ENCODE peak calls at places on chromosomes 3 and 15, in five cellular contexts. U is caudate nucleus, N is Kasumi-1, J is WTC11, S is kidney tubule cell. C is an unnamed sample.
A peak's percentile ranks its signal among the peaks of the same experiment; 100 is the strongest.

GRCh38 chr15:51390239-51390931 is 48.9 kb downstream of the GLDN start:
- DNase-seq in S (no peak), N (no peak), J (no peak), U (no peak), C (no peak)

GRCh38 chr3:122555275-122556071 is 8.6 kb downstream of the PARP9 start:
- DNase-seq in J (no peak), U (no peak), S (peak; percentile 71), N (no peak), C (no peak)

GRCh38 chr15:48076454-48076853 is 44.3 kb upstream of the SLC24A5 start:
- DNase-seq in N (no peak), U (no peak), J (no peak), S (no peak), C (no peak)

GRCh38 chr3:55434789-55435188 is 52.3 kb downstream of the WNT5A start:
- DNase-seq in J (peak; percentile 48), S (peak; percentile 42), U (no peak), N (peak; percentile 3), C (no peak)

GRCh38 chr3:189947948-189948723 is 172.6 kb downstream of the P3H2 start:
- DNase-seq in J (no peak), U (no peak), S (peak; percentile 64), N (peak; percentile 54), C (no peak)

GRCh38 chr3:195123196-195123805 is 147.7 kb downstream of the XXYLT1 start:
- DNase-seq in U (no peak), J (peak; percentile 45), N (no peak), S (no peak), C (no peak)

GRCh38 chr3:69389520-69390248 is 3.8 kb upstream of the FRMD4B start:
- DNase-seq in S (no peak), U (no peak), N (peak; percentile 11), J (no peak), C (no peak)

GRCh38 chr15:69523010-69524001 is 70.7 kb downstream of the RPLP1 start:
- DNase-seq in U (peak; percentile 56), N (peak; percentile 59), J (peak; percentile 92), S (peak; percentile 73), C (peak; percentile 86)

GRCh38 chr3:44339990-44340389 is 1.4 kb downstream of the TCAIM start:
- DNase-seq in J (no peak), S (no peak), U (no peak), N (peak; percentile 43), C (no peak)

GRCh38 chr3:15636028-15636709 is 34.6 kb downstream of the BTD start:
- DNase-seq in S (peak; percentile 81), J (no peak), U (no peak), N (peak; percentile 33), C (no peak)

GRCh38 chr15:48052871-48053383 is 67.9 kb upstream of the SLC24A5 start:
- DNase-seq in S (peak; percentile 76), U (no peak), J (no peak), N (no peak), C (no peak)

GRCh38 chr3:177831361-177831760 is 634.1 kb upstream of the TBL1XR1 start:
- DNase-seq in N (no peak), U (no peak), S (no peak), J (no peak), C (no peak)

C was measured in ecto neural progenitor cell.